ENCODE peak calls at places on chromosomes 4 and X, in five cellular contexts. R is body of pancreas, L is cardiac muscle cell, T is uterus, N is A549. I is an unnamed sample. For H3K4me1, the result is how much of the 10 kb centered on the place peaks cover.

GRCh38 chr4:52376107-52376704 is 282.9 kb downstream of the USP46 start:
- DNase-seq in R (peak), L (peak), T (peak), N (peak), I (no peak)

GRCh38 chrX:43349363-43349762 is 306.7 kb upstream of the MAOA start:
- DNase-seq in R (peak), L (peak), T (no peak), N (peak), I (peak)

GRCh38 chrX:140971385-140971784 is 31.0 kb upstream of the SPANXB1 start:
- DNase-seq in R (no peak), L (no peak), T (no peak), N (no peak), I (no peak)

GRCh38 chrX:100895365-100896075 is 21.4 kb upstream of the NOX1 start:
- DNase-seq in R (peak), L (peak), T (no peak), N (no peak), I (peak)

GRCh38 chr4:98653006-98653405 is 5.4 kb downstream of the TSPAN5 start:
- DNase-seq in R (no peak), L (peak), T (no peak), N (no peak), I (no peak)

GRCh38 chrX:48522291-48522690 is 683 bp downstream of the EBP start:
- DNase-seq in R (peak), L (no peak), T (no peak), N (no peak), I (no peak)

GRCh38 chr4:105555409-105555808 is 3.0 kb downstream of the ARHGEF38 start:
- DNase-seq in R (no peak), L (no peak), T (no peak), N (no peak), I (no peak)

GRCh38 chr4:18980516-18981233 is 959.1 kb upstream of the LCORL start:
- DNase-seq in R (no peak), L (no peak), T (no peak), N (no peak), I (no peak)

GRCh38 chrX:9612146-9612505 is 147.3 kb downstream of the TBL1X start:
- DNase-seq in R (no peak), L (no peak), T (no peak), N (no peak), I (no peak)

GRCh38 chrX:133859860-133860259 is 125.5 kb downstream of the GPC3 start:
- DNase-seq in R (no peak), L (peak), T (peak), N (no peak), I (no peak)

GRCh38 chr4:99645036-99645435 is 12.6 kb downstream of the C4orf54 start:
- DNase-seq in R (no peak), L (no peak), T (no peak), N (no peak), I (no peak)

GRCh38 chrX:148380614-148381561 is 119.5 kb upstream of the AFF2 start:
- DNase-seq in R (no peak), L (no peak), T (no peak), N (no peak), I (no peak)

GRCh38 chr4:107283587-107284559 is 247.8 kb upstream of the DKK2 start:
- DNase-seq in R (no peak), L (peak), T (no peak), N (no peak), I (no peak)

GRCh38 chr4:7295201-7295916 is 103.0 kb downstream of the SORCS2 start:
- DNase-seq in R (peak), L (peak), T (peak), N (no peak), I (peak)

GRCh38 chrX:31355206-31355955 is 283.5 kb upstream of the FTHL17 start:
- DNase-seq in R (no peak), L (no peak), T (no peak), N (no peak), I (no peak)

GRCh38 chr4:23856630-23857029 is 33.2 kb downstream of the PPARGC1A start:
- DNase-seq in R (peak), L (peak), T (no peak), N (no peak), I (peak)

GRCh38 chrX:78375894-78376293 is 48.5 kb upstream of the CYSLTR1 start:
- DNase-seq in R (no peak), L (no peak), T (no peak), N (no peak), I (no peak)

GRCh38 chr4:1183985-1184773 is 11.8 kb upstream of the SPON2 start:
- DNase-seq in R (peak), L (peak), T (peak), N (no peak), I (no peak)

GRCh38 chr4:107862658-107863057 is 37.9 kb downstream of the SGMS2 start:
- DNase-seq in R (peak), L (peak), T (no peak), N (peak), I (no peak)

GRCh38 chrX:74797338-74797887 is 127.8 kb downstream of the NEXMIF start:
- DNase-seq in R (no peak), L (no peak), T (no peak), N (no peak), I (no peak)

GRCh38 chrX:105307762-105308161 is 87.3 kb upstream of the TEX13A start:
- DNase-seq in R (no peak), L (peak), T (no peak), N (no peak), I (no peak)

GRCh38 chr4:81565137-81565870 is 93.6 kb upstream of the RASGEF1B start:
- DNase-seq in R (peak), L (peak), T (peak), N (no peak), I (peak)

GRCh38 chrX:153638436-153639176 is 8.4 kb upstream of the DUSP9 start:
- DNase-seq in R (no peak), L (no peak), T (no peak), N (no peak), I (no peak)

GRCh38 chr4:145847764-145848163 is 90.9 kb downstream of the ZNF827 start:
- DNase-seq in R (no peak), L (no peak), T (no peak), N (no peak), I (no peak)

GRCh38 chr4:99887837-99888236 is 6.4 kb downstream of the LAMTOR3 start:
- DNase-seq in R (no peak), L (peak), T (no peak), N (no peak), I (no peak)

GRCh38 chr4:128107766-128108165 is 46.7 kb downstream of the LARP1B start:
- DNase-seq in R (no peak), L (no peak), T (no peak), N (no peak), I (no peak)

GRCh38 chr4:71186566-71187398 is 152.0 kb upstream of the SLC4A4 start:
- DNase-seq in R (peak), L (peak), T (peak), N (peak), I (peak)

GRCh38 chr4:69523385-69524132 is 27.9 kb upstream of the UGT2B4 start:
- DNase-seq in R (no peak), L (peak), T (no peak), N (no peak), I (no peak)

GRCh38 chrX:87571965-87572364 is 54.4 kb downstream of the KLHL4 start:
- DNase-seq in R (no peak), L (peak), T (no peak), N (no peak), I (no peak)

GRCh38 chrX:35339796-35340195 is 397.2 kb downstream of the FAM47B start:
- DNase-seq in R (no peak), L (no peak), T (no peak), N (no peak), I (no peak)
- H3K4me3 ChIP-seq in R (no peak), L (no peak), T (no peak), N (no peak), I (no peak)

DNA sequence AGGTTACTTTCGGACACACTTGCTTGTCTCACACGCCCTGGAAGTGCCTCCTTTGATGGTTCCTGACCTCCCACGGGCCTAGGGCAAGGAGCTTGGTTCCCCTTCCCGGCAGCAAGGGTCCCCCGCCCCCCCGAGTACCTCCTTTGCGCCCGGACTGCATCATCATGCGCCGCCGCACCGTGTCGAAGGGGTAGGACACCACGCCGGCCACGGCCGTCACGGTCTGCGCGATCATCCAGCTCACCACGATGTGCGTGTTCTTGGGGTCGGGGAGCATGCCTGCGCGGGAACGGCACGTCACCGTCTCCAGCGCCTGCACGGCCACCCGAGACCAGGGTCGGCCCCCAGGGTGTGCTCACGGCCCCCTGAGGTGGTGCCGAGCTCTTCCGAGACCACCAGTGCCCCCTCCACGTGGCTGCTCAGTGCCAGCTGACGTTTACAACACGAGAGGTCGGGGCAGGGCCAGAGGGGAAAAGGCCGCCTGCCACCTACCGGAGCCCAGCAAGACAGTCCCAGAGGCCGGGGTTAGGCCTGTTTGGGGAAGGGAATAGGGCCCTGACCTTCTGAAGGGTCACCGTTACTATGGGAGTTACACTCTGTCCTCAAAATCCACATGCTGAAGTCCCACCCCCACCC is 4.7 kb downstream of the SLC25A6 start:
- DNase-seq in R (peak), L (no peak), T (no peak), N (no peak), I (peak)
- H3K27ac ChIP-seq in R (no peak), L (peak), T (no peak), N (no peak), I (no peak)

DNA sequence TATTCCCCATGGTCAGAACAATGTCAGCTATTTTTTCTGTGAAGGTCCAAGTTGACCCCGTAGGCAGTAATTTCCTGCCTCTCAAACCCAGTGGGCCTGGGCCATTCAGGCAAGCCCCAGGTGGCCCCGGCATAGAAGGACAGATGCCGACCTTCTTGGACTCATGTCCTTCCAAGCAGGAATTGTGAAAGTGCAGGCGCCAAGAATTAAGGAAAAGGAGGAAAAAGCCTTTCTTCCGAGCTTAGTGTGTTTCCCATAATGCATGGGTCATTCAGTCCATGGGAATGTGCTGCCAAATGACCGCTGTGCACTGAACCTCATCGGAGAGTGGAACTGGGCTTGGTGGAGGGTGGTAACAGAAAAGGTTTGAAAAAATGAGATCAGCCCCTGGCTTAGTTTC is 196.5 kb upstream of the HS3ST1 start:
- DNase-seq in R (no peak), L (no peak), T (no peak), N (no peak), I (no peak)
- H3K4me1 ChIP-seq in R (under half), L (under half), T (under half), N (under half), I (under half)

DNA sequence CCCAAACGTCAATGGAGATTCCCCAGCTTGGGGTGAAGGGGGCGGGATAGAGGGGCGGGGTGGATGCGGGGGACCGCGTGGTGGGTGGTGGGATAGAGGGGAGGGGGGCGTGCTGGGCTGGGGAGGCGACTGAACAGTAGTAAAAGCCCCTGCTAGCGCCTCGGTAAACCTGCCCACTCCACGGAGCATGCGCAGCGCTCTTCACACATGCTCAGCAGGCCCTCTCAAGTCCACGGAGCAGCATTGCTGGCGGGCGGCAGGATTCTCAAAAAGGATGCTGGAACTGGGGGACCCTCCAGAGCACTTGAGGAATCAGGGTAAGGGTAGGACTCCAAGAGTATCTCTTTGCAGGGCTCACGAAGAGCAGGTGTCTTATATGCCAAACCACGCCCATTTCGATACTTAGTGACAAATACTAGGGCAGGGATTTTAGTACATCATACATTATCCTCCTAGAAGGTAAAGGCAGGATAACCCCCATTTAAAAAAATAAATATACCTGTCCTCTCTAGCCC is 378 bp upstream of the RPS6KA6 start:
- DNase-seq in R (peak), L (peak), T (peak), N (peak), I (peak)
- H3K4me3 ChIP-seq in R (peak), L (peak), T (peak), N (peak), I (no peak)

GRCh38 chr4:73816814-73817213 is 19.7 kb upstream of the CXCL6 start:
- DNase-seq in R (no peak), L (peak), T (no peak), N (no peak), I (no peak)

GRCh38 chr4:73811841-73812240 is 24.6 kb upstream of the CXCL6 start:
- DNase-seq in R (no peak), L (no peak), T (no peak), N (no peak), I (no peak)

GRCh38 chr4:73814679-73815078 is 21.8 kb upstream of the CXCL6 start:
- DNase-seq in R (no peak), L (no peak), T (no peak), N (no peak), I (no peak)

GRCh38 chr4:73817341-73817740 is 19.1 kb upstream of the CXCL6 start:
- DNase-seq in R (no peak), L (no peak), T (no peak), N (no peak), I (no peak)

GRCh38 chr4:73815145-73815544 is 21.3 kb upstream of the CXCL6 start:
- DNase-seq in R (no peak), L (no peak), T (no peak), N (no peak), I (no peak)
- H3K27ac ChIP-seq in R (no peak), L (no peak), T (no peak), N (peak), I (no peak)

GRCh38 chr4:147866532-147867271 is 134.8 kb downstream of the ARHGAP10 start:
- DNase-seq in R (peak), L (peak), T (peak), N (peak), I (peak)

GRCh38 chr4:147863111-147863747 is 131.3 kb downstream of the ARHGAP10 start:
- DNase-seq in R (no peak), L (peak), T (no peak), N (no peak), I (no peak)

GRCh38 chr4:147863808-147864472 is 132.1 kb downstream of the ARHGAP10 start:
- DNase-seq in R (no peak), L (no peak), T (no peak), N (no peak), I (no peak)

GRCh38 chr4:147865926-147866325 is 134.0 kb downstream of the ARHGAP10 start:
- DNase-seq in R (no peak), L (peak), T (no peak), N (no peak), I (no peak)

GRCh38 chr4:147864591-147864990 is 132.7 kb downstream of the ARHGAP10 start:
- DNase-seq in R (no peak), L (no peak), T (no peak), N (no peak), I (no peak)
- H3K4me1 ChIP-seq in R (under half), L (under half), T (under half), N (under half), I (under half)

GRCh38 chrX:18353931-18354368 is 538 bp downstream of the SCML2 start:
- DNase-seq in R (no peak), L (no peak), T (peak), N (peak), I (peak)

GRCh38 chrX:18354369-18355329 is at the start of gene SCML2:
- DNase-seq in R (peak), L (peak), T (peak), N (peak), I (peak)

GRCh38 chrX:18348047-18348446 is 6.4 kb downstream of the SCML2 start:
- DNase-seq in R (no peak), L (no peak), T (no peak), N (no peak), I (no peak)

DNA sequence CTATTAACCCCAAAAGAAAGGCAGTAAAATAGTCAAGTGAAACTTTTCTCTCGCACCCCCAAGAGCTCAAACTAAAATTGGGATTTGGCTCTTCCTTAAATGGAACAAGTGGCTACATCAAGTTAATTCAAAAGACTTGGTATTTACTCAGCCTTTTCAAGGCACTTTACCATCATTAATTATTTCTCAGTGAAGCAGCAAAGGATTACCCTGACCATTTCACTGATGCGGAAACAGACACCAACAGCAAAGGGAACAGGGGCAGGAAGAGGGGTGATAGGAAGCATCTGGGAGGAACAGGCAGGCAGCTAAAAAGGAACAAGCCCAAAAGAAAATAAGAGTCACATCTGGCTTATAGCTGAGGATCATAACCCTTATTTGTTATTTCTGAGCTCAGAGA is 2.7 kb downstream of the SCML2 start:
- DNase-seq in R (no peak), L (no peak), T (no peak), N (no peak), I (no peak)
- H3K4me3 ChIP-seq in R (no peak), L (no peak), T (no peak), N (peak), I (no peak)

GRCh38 chrX:16882702-16883486 is 12.7 kb upstream of the RBBP7 start:
- DNase-seq in R (peak), L (peak), T (peak), N (peak), I (peak)
- H3K27ac ChIP-seq in R (peak), L (no peak), T (peak), N (peak), I (peak)